ENCODE peak calls at places on chromosomes 6 and 20, in five cellular contexts. One of them, this sample, is unnamed.

GRCh38 chr20:24610341-24611115 is 141.1 kb downstream of the SYNDIG1 start:
- DNase-seq in neural progenitor cell: peak; percentile 43
- DNase-seq in hepatocyte: no peak
- DNase-seq in fibroblast of lung: no peak
- DNase-seq in HCT116: no peak
- DNase-seq in this sample: peak; percentile 41

GRCh38 chr6:82875573-82876185 is 190.0 kb downstream of the UBE3D start:
- DNase-seq in neural progenitor cell: no peak
- DNase-seq in HCT116: peak; percentile 85
- DNase-seq in fibroblast of lung: peak; percentile 47
- DNase-seq in hepatocyte: no peak
- DNase-seq in this sample: peak; percentile 88

GRCh38 chr20:18397090-18397489 is 69.7 kb downstream of the DZANK1 start:
- DNase-seq in hepatocyte: no peak
- DNase-seq in neural progenitor cell: no peak
- DNase-seq in fibroblast of lung: peak; percentile 10
- DNase-seq in HCT116: no peak
- DNase-seq in this sample: no peak

GRCh38 chr20:47066484-47067270 is 172.0 kb downstream of the EYA2 start:
- DNase-seq in HCT116: no peak
- DNase-seq in fibroblast of lung: peak; percentile 67
- DNase-seq in neural progenitor cell: no peak
- DNase-seq in hepatocyte: no peak
- DNase-seq in this sample: peak; percentile 4

GRCh38 chr6:24600903-24601302 is 45.1 kb downstream of the KIAA0319 start:
- DNase-seq in neural progenitor cell: peak; percentile 19
- DNase-seq in HCT116: no peak
- DNase-seq in fibroblast of lung: no peak
- DNase-seq in hepatocyte: no peak
- DNase-seq in this sample: no peak

GRCh38 chr6:21396313-21396712 is 197.2 kb upstream of the SOX4 start:
- DNase-seq in hepatocyte: no peak
- DNase-seq in fibroblast of lung: peak; percentile 52
- DNase-seq in neural progenitor cell: no peak
- DNase-seq in HCT116: no peak
- DNase-seq in this sample: peak; percentile 91

GRCh38 chr6:85483861-85484260 is 34.0 kb downstream of the NT5E start:
- DNase-seq in HCT116: no peak
- DNase-seq in fibroblast of lung: no peak
- DNase-seq in neural progenitor cell: no peak
- DNase-seq in hepatocyte: no peak
- DNase-seq in this sample: no peak

GRCh38 chr6:120759570-120759969 is 574.7 kb downstream of the TBC1D32 start:
- DNase-seq in neural progenitor cell: no peak
- DNase-seq in HCT116: no peak
- DNase-seq in hepatocyte: no peak
- DNase-seq in fibroblast of lung: no peak
- DNase-seq in this sample: no peak

GRCh38 chr6:111776236-111777189 is 96.7 kb downstream of the FYN start:
- DNase-seq in neural progenitor cell: no peak
- DNase-seq in fibroblast of lung: peak; percentile 26
- DNase-seq in hepatocyte: no peak
- DNase-seq in HCT116: no peak
- DNase-seq in this sample: peak; percentile 62

GRCh38 chr6:17278289-17279061 is 2.7 kb upstream of the RBM24 start:
- DNase-seq in hepatocyte: no peak
- DNase-seq in HCT116: no peak
- DNase-seq in neural progenitor cell: no peak
- DNase-seq in fibroblast of lung: peak; percentile 47
- DNase-seq in this sample: peak; percentile 74

GRCh38 chr20:689348-689747 is 13.7 kb upstream of the SCRT2 start:
- DNase-seq in HCT116: no peak
- DNase-seq in neural progenitor cell: no peak
- DNase-seq in fibroblast of lung: no peak
- DNase-seq in hepatocyte: no peak
- DNase-seq in this sample: no peak

GRCh38 chr6:149716584-149716983 is 1.3 kb downstream of the LATS1 start:
- DNase-seq in fibroblast of lung: no peak
- DNase-seq in HCT116: no peak
- DNase-seq in neural progenitor cell: peak; percentile 10
- DNase-seq in hepatocyte: no peak
- DNase-seq in this sample: peak; percentile 25

GRCh38 chr20:4797275-4797674 is 75.6 kb downstream of the PRND start:
- DNase-seq in hepatocyte: no peak
- DNase-seq in HCT116: no peak
- DNase-seq in fibroblast of lung: no peak
- DNase-seq in neural progenitor cell: no peak
- DNase-seq in this sample: no peak

GRCh38 chr6:149184523-149184922 is 133.0 kb upstream of the TAB2 start:
- DNase-seq in neural progenitor cell: no peak
- DNase-seq in HCT116: no peak
- DNase-seq in hepatocyte: no peak
- DNase-seq in fibroblast of lung: no peak
- DNase-seq in this sample: no peak

GRCh38 chr6:127459231-127459641 is at the start of gene KIAA0408:
- DNase-seq in hepatocyte: peak; percentile 74
- DNase-seq in neural progenitor cell: peak; percentile 79
- DNase-seq in fibroblast of lung: peak; percentile 82
- DNase-seq in HCT116: no peak
- DNase-seq in this sample: peak; percentile 54

GRCh38 chr6:109484161-109484560 is 1.1 kb upstream of the ZBTB24 start:
- DNase-seq in neural progenitor cell: no peak
- DNase-seq in fibroblast of lung: no peak
- DNase-seq in hepatocyte: no peak
- DNase-seq in HCT116: no peak
- DNase-seq in this sample: peak; percentile 12

GRCh38 chr6:30612687-30613248 is 4.3 kb downstream of the PPP1R10 start:
- DNase-seq in HCT116: no peak
- DNase-seq in neural progenitor cell: peak; percentile 32
- DNase-seq in hepatocyte: no peak
- DNase-seq in fibroblast of lung: peak; percentile 56
- DNase-seq in this sample: peak; percentile 83

GRCh38 chr20:41133709-41134361 is 3.5 kb upstream of the PLCG1 start:
- DNase-seq in hepatocyte: no peak
- DNase-seq in neural progenitor cell: no peak
- DNase-seq in fibroblast of lung: no peak
- DNase-seq in HCT116: no peak
- DNase-seq in this sample: no peak

GRCh38 chr6:85580878-85581267 is 12.8 kb downstream of the SNX14 start:
- DNase-seq in fibroblast of lung: peak; percentile 53
- DNase-seq in neural progenitor cell: no peak
- DNase-seq in hepatocyte: peak; percentile 11
- DNase-seq in HCT116: no peak
- DNase-seq in this sample: peak; percentile 73

GRCh38 chr6:55825402-55826051 is 49.9 kb downstream of the BMP5 start:
- DNase-seq in fibroblast of lung: peak; percentile 67
- DNase-seq in neural progenitor cell: peak; percentile 61
- DNase-seq in HCT116: no peak
- DNase-seq in hepatocyte: peak; percentile 32
- DNase-seq in this sample: peak; percentile 87

GRCh38 chr6:5055118-5055517 is 30.0 kb upstream of the PPP1R3G start:
- DNase-seq in neural progenitor cell: no peak
- DNase-seq in hepatocyte: no peak
- DNase-seq in HCT116: no peak
- DNase-seq in fibroblast of lung: no peak
- DNase-seq in this sample: no peak

GRCh38 chr20:57620274-57620990 is at the start of gene ZBP1:
- DNase-seq in neural progenitor cell: no peak
- DNase-seq in fibroblast of lung: no peak
- DNase-seq in HCT116: no peak
- DNase-seq in hepatocyte: no peak
- DNase-seq in this sample: no peak

GRCh38 chr6:159973951-159974350 is 5.1 kb downstream of the IGF2R start:
- DNase-seq in fibroblast of lung: peak; percentile 70
- DNase-seq in neural progenitor cell: no peak
- DNase-seq in hepatocyte: no peak
- DNase-seq in HCT116: no peak
- DNase-seq in this sample: peak; percentile 69

GRCh38 chr6:17971128-17972073 is 16.0 kb downstream of the KIF13A start:
- DNase-seq in HCT116: peak; percentile 35
- DNase-seq in neural progenitor cell: no peak
- DNase-seq in fibroblast of lung: peak; percentile 86
- DNase-seq in hepatocyte: no peak
- DNase-seq in this sample: peak; percentile 70

GRCh38 chr20:56808732-56809131 is 179.6 kb downstream of the TFAP2C start:
- DNase-seq in hepatocyte: no peak
- DNase-seq in fibroblast of lung: no peak
- DNase-seq in neural progenitor cell: no peak
- DNase-seq in HCT116: no peak
- DNase-seq in this sample: no peak

GRCh38 chr20:13008761-13009681 is at the start of gene SPTLC3:
- DNase-seq in fibroblast of lung: peak; percentile 66
- DNase-seq in hepatocyte: peak; percentile 77
- DNase-seq in neural progenitor cell: peak; percentile 46
- DNase-seq in HCT116: no peak
- DNase-seq in this sample: peak; percentile 63

GRCh38 chr6:126307859-126308258 is 32.1 kb upstream of the CENPW start:
- DNase-seq in neural progenitor cell: no peak
- DNase-seq in HCT116: no peak
- DNase-seq in hepatocyte: no peak
- DNase-seq in fibroblast of lung: peak; percentile 80
- DNase-seq in this sample: peak; percentile 60

GRCh38 chr6:125273965-125274364 is 27.8 kb downstream of the HDDC2 start:
- DNase-seq in hepatocyte: no peak
- DNase-seq in HCT116: peak; percentile 10
- DNase-seq in neural progenitor cell: no peak
- DNase-seq in fibroblast of lung: no peak
- DNase-seq in this sample: peak; percentile 77

DNA sequence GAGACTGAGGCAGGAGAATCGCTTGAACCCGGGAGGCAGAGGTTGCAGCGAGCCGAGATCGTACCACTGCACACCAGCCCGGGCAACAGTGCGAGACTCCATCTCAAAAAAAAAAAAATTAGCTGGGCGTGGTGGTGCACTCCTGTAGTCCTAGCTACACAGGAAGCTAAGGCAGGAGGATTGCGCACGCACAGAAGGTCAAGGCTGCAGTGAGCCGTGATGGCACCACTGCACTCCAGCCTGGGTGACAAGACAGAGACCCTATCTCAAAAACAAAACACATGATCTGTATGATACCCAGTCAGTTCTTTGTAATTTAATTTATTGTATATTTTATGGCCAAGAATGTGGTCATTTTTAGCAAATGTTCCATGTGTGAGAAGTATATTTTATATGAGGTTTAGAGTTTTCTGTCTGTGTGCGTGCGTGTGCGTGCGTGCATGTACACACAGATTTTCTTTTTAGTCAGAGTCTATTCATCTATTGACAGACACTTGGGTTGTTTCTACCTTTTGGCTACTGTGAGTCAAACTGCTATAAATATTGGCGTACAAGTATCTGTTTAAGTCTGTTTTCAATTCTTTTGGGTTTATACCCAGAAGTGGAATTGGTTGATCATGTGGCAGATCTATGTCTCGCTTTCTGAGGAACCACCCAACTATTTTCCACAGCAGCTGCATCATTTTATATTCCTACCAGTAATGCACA is 22.2 kb upstream of the MYL9 start:
- DNase-seq in fibroblast of lung: no peak
- DNase-seq in HCT116: no peak
- DNase-seq in neural progenitor cell: no peak
- DNase-seq in hepatocyte: no peak
- DNase-seq in this sample: no peak
- TF ChIP-seq EZH2 in fibroblast of lung: no peak
- TF ChIP-seq EZH2 in HCT116: no peak
- TF ChIP-seq EZH2 in neural progenitor cell: no peak
- TF ChIP-seq EZH2 in hepatocyte: no peak
- TF ChIP-seq EZH2 in this sample: no peak

DNA sequence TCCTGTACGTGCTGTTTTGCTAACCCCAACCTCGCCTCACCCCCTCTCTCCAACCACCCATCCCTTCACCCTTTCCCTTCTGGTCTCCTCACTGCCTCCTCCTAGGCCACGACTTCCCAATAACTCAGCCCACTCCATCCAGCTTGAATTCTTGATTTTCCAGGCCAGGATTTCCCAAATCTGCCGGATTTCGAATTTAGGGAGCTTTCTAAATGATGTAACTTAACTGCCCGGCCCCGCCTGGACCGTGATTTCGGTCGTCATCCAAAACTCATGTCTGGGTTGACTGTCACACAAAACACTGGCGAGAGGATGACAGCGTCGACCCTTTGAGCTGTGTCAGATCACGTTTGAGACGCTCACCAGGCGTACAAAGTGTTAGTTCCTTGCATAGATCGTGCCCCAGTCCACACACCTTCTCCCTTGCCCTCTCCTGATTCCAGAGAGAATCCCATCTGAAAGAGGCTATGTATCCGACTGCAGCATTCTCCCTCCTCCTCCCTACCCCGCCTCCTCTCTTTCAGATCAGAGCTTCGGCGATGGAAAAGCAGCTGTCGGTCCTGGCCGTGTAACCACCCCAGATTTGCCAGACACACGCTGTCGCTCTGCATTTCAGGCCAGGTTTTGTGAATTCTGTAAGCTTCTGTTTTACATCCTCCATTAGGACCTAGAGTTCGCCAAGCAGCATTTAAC is 168.2 kb downstream of the GPX5 start:
- DNase-seq in fibroblast of lung: no peak
- DNase-seq in hepatocyte: no peak
- DNase-seq in neural progenitor cell: peak; percentile 68
- DNase-seq in HCT116: no peak
- DNase-seq in this sample: no peak
- TF ChIP-seq EZH2 in fibroblast of lung: no peak
- TF ChIP-seq EZH2 in hepatocyte: peak; percentile 40
- TF ChIP-seq EZH2 in neural progenitor cell: peak; percentile 77
- TF ChIP-seq EZH2 in HCT116: no peak
- TF ChIP-seq EZH2 in this sample: no peak

GRCh38 chr20:59222239-59222981 is 58.8 kb downstream of the ZNF831 start:
- DNase-seq in fibroblast of lung: peak; percentile 72
- DNase-seq in HCT116: peak; percentile 33
- DNase-seq in hepatocyte: peak; percentile 91
- DNase-seq in neural progenitor cell: peak; percentile 90
- DNase-seq in this sample: peak; percentile 39
- TF ChIP-seq EZH2 in fibroblast of lung: no peak
- TF ChIP-seq EZH2 in HCT116: no peak
- TF ChIP-seq EZH2 in hepatocyte: no peak
- TF ChIP-seq EZH2 in neural progenitor cell: peak; percentile 59
- TF ChIP-seq EZH2 in this sample: no peak

DNA sequence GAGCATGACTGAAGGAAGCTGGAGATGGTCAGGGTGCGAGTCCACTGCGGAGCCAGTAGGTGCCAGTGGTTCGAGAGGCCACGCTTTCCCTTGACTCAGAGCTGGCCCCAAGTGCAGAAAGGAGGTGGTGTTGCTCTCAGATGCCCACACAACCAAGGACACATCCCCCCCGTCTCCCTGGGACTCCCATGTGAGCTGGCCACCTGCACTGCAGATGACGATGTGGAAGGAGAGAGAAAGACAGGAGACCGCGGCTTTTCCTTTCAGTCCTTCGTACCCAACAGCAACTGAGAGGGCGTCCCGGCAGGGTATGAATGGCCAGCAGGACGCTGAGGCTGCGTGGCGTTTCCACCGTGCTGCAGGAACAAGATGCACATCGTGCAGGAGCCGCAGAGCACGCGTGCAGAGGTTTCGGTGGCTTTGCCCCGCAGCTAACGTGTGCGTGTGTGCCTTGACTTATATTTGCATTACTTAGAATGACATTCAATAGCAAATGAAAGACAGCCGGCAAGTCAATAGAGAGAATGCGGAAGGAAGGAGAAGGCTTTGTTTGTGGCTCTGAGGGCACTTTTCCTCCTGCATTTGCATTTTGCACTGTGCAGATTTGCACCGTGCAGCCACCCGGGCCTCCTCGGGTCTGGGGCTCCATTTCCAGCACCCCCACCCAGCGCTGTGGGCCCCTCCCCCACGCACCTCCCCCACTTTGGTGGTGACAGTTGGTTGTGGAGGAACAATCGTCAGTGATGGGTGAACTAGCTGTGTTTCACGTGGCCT is 26.3 kb upstream of the BHLHE23 start:
- DNase-seq in neural progenitor cell: peak; percentile 48
- DNase-seq in fibroblast of lung: no peak
- DNase-seq in hepatocyte: no peak
- DNase-seq in HCT116: no peak
- DNase-seq in this sample: no peak
- TF ChIP-seq EZH2 in neural progenitor cell: peak; percentile 47
- TF ChIP-seq EZH2 in fibroblast of lung: peak; percentile 54
- TF ChIP-seq EZH2 in hepatocyte: no peak
- TF ChIP-seq EZH2 in HCT116: no peak
- TF ChIP-seq EZH2 in this sample: no peak

This sample was measured in astrocyte.